ENCODE peak calls at places on chromosomes 16 and 17, in eight cellular contexts. A, K, E, J, Y, X, M and C are unnamed samples.

GRCh38 chr16:11534262-11534661 is 52.5 kb downstream of the LITAF start:
- DNase-seq in A (no peak), K (no peak), E (no peak), J (no peak), Y (no peak), X (no peak), M (peak), C (no peak)

GRCh38 chr17:5584971-5585794 is 874 bp upstream of the NLRP1 start:
- DNase-seq in A (no peak), K (peak), E (no peak), J (no peak), Y (no peak), X (no peak), M (peak), C (no peak)

GRCh38 chr17:75950850-75951554 is 10.2 kb upstream of the FBF1 start:
- DNase-seq in A (no peak), K (no peak), E (no peak), J (no peak), Y (no peak), X (no peak), M (peak), C (no peak)

GRCh38 chr17:17422217-17422610 is 54.6 kb upstream of the MED9 start:
- DNase-seq in A (no peak), K (no peak), E (no peak), J (no peak), Y (no peak), X (no peak), M (no peak), C (no peak)

GRCh38 chr16:50616386-50616785 is 64.7 kb downstream of the SNX20 start:
- DNase-seq in A (no peak), K (peak), E (no peak), J (no peak), Y (no peak), X (no peak), M (no peak), C (no peak)

GRCh38 chr17:76458580-76459490 is 5.9 kb upstream of the UBE2O start:
- DNase-seq in A (peak), K (peak), E (peak), J (peak), Y (peak), X (peak), M (peak), C (no peak)

GRCh38 chr17:79414063-79414462 is 196.8 kb downstream of the RBFOX3 start:
- DNase-seq in A (no peak), K (no peak), E (no peak), J (no peak), Y (no peak), X (no peak), M (no peak), C (no peak)

GRCh38 chr17:61689610-61690180 is 98.7 kb upstream of the NACA2 start:
- DNase-seq in A (no peak), K (no peak), E (no peak), J (no peak), Y (no peak), X (no peak), M (peak), C (no peak)

GRCh38 chr17:75642221-75643032 is 9.2 kb downstream of the SMIM5 start:
- DNase-seq in A (no peak), K (no peak), E (no peak), J (no peak), Y (peak), X (no peak), M (no peak), C (no peak)

GRCh38 chr16:89951509-89951908 is 3.0 kb downstream of the DEF8 start:
- DNase-seq in A (no peak), K (no peak), E (no peak), J (no peak), Y (no peak), X (no peak), M (no peak), C (no peak)

GRCh38 chr16:80583466-80583865 is 42.7 kb downstream of the DYNLRB2 start:
- DNase-seq in A (no peak), K (no peak), E (no peak), J (no peak), Y (peak), X (no peak), M (peak), C (no peak)

GRCh38 chr16:68707341-68708152 is 29.5 kb upstream of the CDH1 start:
- DNase-seq in A (no peak), K (no peak), E (no peak), J (peak), Y (peak), X (no peak), M (peak), C (no peak)
- TF ChIP-seq CTCF in A (no peak), K (no peak), E (no peak), J (no peak), Y (no peak), X (no peak), M (no peak), C (peak)

GRCh38 chr16:13875614-13876284 is 44.2 kb upstream of the ERCC4 start:
- DNase-seq in A (no peak), K (no peak), E (no peak), J (no peak), Y (no peak), X (no peak), M (no peak), C (no peak)

GRCh38 chr16:13873835-13874438 is 46.0 kb upstream of the ERCC4 start:
- DNase-seq in A (no peak), K (no peak), E (no peak), J (no peak), Y (no peak), X (no peak), M (peak), C (no peak)
- TF ChIP-seq CTCF in A (peak), K (no peak), E (peak), J (peak), Y (no peak), X (no peak), M (peak), C (peak)

GRCh38 chr16:4293822-4294457 is 21.1 kb upstream of the TFAP4 start:
- DNase-seq in A (peak), K (no peak), E (no peak), J (peak), Y (no peak), X (no peak), M (peak), C (peak)

GRCh38 chr16:4293181-4293716 is 20.4 kb upstream of the TFAP4 start:
- DNase-seq in A (no peak), K (no peak), E (no peak), J (no peak), Y (no peak), X (no peak), M (no peak), C (no peak)

GRCh38 chr16:4298761-4299522 is 16.9 kb upstream of the GLIS2 start:
- DNase-seq in A (no peak), K (no peak), E (peak), J (peak), Y (peak), X (no peak), M (peak), C (no peak)

GRCh38 chr16:4301177-4301576 is 14.7 kb upstream of the GLIS2 start:
- DNase-seq in A (no peak), K (no peak), E (no peak), J (no peak), Y (no peak), X (no peak), M (no peak), C (no peak)

GRCh38 chr16:4297480-4297879 is 18.4 kb upstream of the GLIS2 start:
- DNase-seq in A (peak), K (no peak), E (no peak), J (no peak), Y (no peak), X (no peak), M (no peak), C (no peak)
- TF ChIP-seq CTCF in A (no peak), K (no peak), E (no peak), J (no peak), Y (no peak), X (no peak), M (no peak), C (no peak)

DNA sequence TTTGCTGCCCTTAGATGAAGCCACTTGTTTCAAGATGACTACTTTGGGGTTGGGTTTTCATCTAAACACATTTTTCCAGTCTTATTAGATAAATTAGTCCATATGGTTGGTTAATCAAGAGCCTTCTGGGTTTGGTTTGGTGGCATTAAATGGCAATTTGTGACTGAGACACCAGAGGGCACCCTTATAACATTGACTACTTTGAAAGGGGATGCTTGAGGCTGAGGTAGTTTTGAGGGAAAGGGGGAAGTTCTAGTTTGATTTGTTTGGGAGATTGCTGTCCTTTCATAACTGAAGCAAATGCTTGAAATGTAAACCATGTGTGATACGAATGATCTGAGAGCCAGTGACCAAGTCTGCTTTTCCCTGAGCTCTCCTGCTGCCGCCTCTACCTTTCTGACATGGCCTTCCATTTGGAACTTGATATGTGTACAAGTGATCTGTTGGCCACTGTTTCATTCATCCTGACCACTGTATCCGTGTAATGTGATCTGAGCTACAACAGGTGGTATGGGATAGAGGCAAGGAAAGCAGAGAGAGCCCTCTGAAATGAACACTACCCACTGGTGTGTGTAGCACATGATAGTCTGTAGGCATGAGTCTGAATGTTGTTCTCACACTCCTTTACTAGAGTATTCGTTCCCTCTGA is 5.8 kb upstream of the RARA start:
- DNase-seq in A (no peak), K (peak), E (no peak), J (no peak), Y (peak), X (peak), M (peak), C (no peak)
- TF ChIP-seq CTCF in A (peak), K (peak), E (peak), J (peak), Y (peak), X (peak), M (peak), C (peak)

GRCh38 chr17:50209472-50210248 is 8.2 kb upstream of the COL1A1 start:
- DNase-seq in A (no peak), K (no peak), E (peak), J (peak), Y (peak), X (no peak), M (peak), C (no peak)
- TF ChIP-seq CTCF in A (no peak), K (no peak), E (no peak), J (no peak), Y (no peak), X (no peak), M (no peak), C (no peak)

GRCh38 chr16:4693296-4693955 is at the start of gene NUDT16L1:
- DNase-seq in A (peak), K (peak), E (peak), J (peak), Y (peak), X (peak), M (peak), C (peak)

GRCh38 chr16:4696172-4696904 is 3.0 kb downstream of the NUDT16L1 start:
- DNase-seq in A (no peak), K (no peak), E (no peak), J (peak), Y (no peak), X (peak), M (no peak), C (no peak)

GRCh38 chr16:4693956-4694663 is 748 bp downstream of the NUDT16L1 start:
- DNase-seq in A (peak), K (no peak), E (no peak), J (peak), Y (peak), X (peak), M (peak), C (no peak)

GRCh38 chr16:4695473-4696171 is 2.3 kb downstream of the NUDT16L1 start:
- DNase-seq in A (no peak), K (no peak), E (no peak), J (no peak), Y (no peak), X (peak), M (no peak), C (no peak)

DNA sequence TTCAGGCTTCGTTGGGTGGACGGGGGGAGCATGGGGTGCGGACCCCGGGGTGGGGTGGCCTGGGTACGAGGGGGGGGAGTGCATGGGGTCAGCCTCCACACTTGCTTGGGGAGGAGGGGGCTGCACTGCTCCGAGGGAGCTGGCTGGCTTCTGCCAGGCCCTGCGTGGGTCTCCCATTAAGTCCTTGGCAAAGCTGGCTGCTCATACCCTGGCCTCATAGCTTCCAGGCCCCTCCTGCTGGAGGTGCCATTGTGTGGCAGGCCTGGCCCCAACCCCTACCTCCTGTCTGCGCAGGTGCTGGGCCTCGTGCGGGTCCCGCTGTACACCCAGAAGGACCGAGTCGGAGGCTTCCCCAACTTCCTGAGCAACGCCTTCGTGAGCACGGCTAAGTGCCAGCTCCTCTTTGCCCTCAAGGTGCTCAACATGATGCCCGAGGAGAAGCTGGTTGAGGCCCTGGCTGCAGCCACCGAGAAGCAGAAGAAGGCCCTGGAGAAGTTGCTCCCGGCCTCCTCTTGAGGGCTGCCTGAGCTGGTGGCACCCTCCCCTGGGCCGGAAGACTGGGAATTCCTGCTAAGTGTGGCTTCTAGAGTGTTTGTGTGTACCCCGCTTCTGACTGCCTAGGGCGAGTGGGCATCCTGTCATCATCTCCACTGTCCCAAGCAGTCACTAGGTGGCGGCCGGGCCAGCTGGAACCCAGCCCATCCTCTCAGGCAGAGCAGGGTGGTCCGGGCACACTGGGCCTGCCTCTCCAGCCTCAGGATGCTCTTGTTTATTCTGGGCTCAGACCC is 1.5 kb downstream of the NUDT16L1 start:
- DNase-seq in A (no peak), K (no peak), E (no peak), J (peak), Y (no peak), X (peak), M (no peak), C (no peak)
- TF ChIP-seq CTCF in A (no peak), K (no peak), E (peak), J (no peak), Y (no peak), X (no peak), M (no peak), C (no peak)

DNA sequence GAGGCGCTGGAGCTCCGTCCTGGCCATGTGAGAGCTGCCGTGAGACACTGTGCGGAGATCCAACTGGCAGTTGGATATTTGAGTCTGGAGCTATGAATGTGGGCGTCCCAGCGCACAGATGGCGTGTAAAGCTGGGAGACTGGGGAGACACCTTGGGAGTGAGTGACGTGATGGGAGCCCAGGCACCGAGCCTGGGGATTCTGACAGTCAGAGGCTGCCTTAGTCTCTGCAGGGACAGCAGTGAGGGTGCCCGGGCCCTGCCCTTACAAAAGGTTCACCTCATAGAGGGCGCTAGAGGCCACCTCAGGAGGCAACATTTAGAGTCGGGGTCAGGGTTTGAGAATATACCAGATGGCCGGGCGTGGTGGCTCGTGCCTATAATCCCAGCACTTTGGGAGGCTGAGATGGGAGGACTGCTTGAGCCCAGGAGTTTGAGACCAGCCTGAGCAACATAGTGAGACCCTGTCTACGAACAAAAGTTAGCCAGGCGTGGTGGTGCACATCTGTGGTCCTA is 194.1 kb upstream of the GSE1 start:
- DNase-seq in A (no peak), K (no peak), E (no peak), J (no peak), Y (peak), X (no peak), M (no peak), C (no peak)
- TF ChIP-seq CTCF in A (no peak), K (no peak), E (no peak), J (no peak), Y (no peak), X (no peak), M (no peak), C (peak)

GRCh38 chr17:29292992-29293889 is 707 bp downstream of the NUFIP2 start:
- DNase-seq in A (peak), K (peak), E (peak), J (peak), Y (peak), X (peak), M (peak), C (peak)
- TF ChIP-seq CTCF in A (peak), K (no peak), E (no peak), J (no peak), Y (no peak), X (no peak), M (no peak), C (no peak)

GRCh38 chr17:73341350-73342056 is 29.7 kb upstream of the CDC42EP4 start:
- DNase-seq in A (no peak), K (no peak), E (no peak), J (no peak), Y (no peak), X (no peak), M (no peak), C (no peak)

GRCh38 chr17:73338050-73338491 is 26.3 kb upstream of the CDC42EP4 start:
- DNase-seq in A (no peak), K (no peak), E (no peak), J (peak), Y (no peak), X (no peak), M (peak), C (no peak)

GRCh38 chr17:73338566-73339247 is 26.9 kb upstream of the CDC42EP4 start:
- DNase-seq in A (no peak), K (no peak), E (no peak), J (no peak), Y (no peak), X (no peak), M (no peak), C (no peak)

GRCh38 chr17:73342057-73342522 is 30.3 kb upstream of the CDC42EP4 start:
- DNase-seq in A (no peak), K (no peak), E (peak), J (peak), Y (peak), X (no peak), M (peak), C (no peak)

DNA sequence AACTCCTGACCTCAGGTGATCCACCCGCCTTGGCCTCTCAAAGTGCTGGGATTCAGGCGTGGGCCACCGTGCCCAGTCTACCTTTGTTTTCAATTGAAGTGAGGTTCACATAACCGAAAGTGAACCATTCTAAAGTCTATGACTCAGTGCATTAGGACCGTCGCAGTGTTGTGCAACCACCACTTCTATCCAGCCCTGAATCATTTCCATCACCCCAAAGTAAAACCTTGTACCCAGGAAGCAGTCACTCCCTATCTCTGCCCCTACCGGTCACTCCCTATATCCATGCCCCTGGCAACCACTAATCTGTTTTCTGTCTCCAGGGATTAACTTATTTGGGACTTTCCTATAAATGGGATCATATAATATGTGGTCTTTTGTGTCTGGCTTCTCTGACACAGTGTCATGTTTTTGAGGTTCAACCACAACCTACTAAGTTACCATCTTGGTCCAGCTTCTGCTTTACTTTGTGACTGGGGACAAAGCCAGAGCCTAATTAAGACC is 28.3 kb upstream of the CDC42EP4 start:
- DNase-seq in A (no peak), K (peak), E (no peak), J (no peak), Y (no peak), X (no peak), M (peak), C (no peak)
- TF ChIP-seq CTCF in A (no peak), K (peak), E (no peak), J (no peak), Y (no peak), X (no peak), M (peak), C (no peak)